ENCODE peak calls at places on chromosomes 3 and 15, in ten cellular contexts. Q is DMS153, M is PC-3, U is psoas muscle, O is GM13977, B is C1 segment of cervical spinal cord, H is HFFc6, Z is sciatic nerve, J is B cell, G is A549. N is an unnamed sample.

GRCh38 chr3:25846282-25846681 is 56.4 kb downstream of the OXSM start:
- DNase-seq in Q (no peak), M (no peak), U (no peak), O (no peak), B (no peak), H (no peak), Z (no peak), J (no peak), G (no peak), N (no peak)

GRCh38 chr3:38029400-38030125 is at the start of gene PLCD1:
- DNase-seq in Q (no peak), M (no peak), U (peak), O (no peak), B (peak), H (peak), Z (peak), J (peak), G (peak), N (no peak)

GRCh38 chr3:87503901-87504498 is 227.6 kb upstream of the POU1F1 start:
- DNase-seq in Q (peak), M (peak), U (no peak), O (peak), B (peak), H (peak), Z (no peak), J (peak), G (peak), N (peak)

GRCh38 chr15:60858511-60859085 is 370.5 kb downstream of the RORA start:
- DNase-seq in Q (no peak), M (no peak), U (no peak), O (no peak), B (no peak), H (no peak), Z (no peak), J (no peak), G (no peak), N (no peak)

GRCh38 chr3:52083556-52084087 is 27.3 kb upstream of the DUSP7 start:
- DNase-seq in Q (no peak), M (no peak), U (peak), O (no peak), B (no peak), H (no peak), Z (no peak), J (no peak), G (no peak), N (no peak)

GRCh38 chr3:34947849-34948248 is 691.5 kb upstream of the ARPP21 start:
- DNase-seq in Q (no peak), M (no peak), U (no peak), O (no peak), B (no peak), H (no peak), Z (no peak), J (no peak), G (no peak), N (no peak)

GRCh38 chr3:129911261-129911861 is 17.9 kb upstream of the TMCC1 start:
- DNase-seq in Q (no peak), M (no peak), U (no peak), O (no peak), B (no peak), H (no peak), Z (no peak), J (no peak), G (no peak), N (no peak)

GRCh38 chr15:65055201-65055870 is 10.1 kb downstream of the SLC51B start:
- DNase-seq in Q (no peak), M (peak), U (no peak), O (no peak), B (no peak), H (no peak), Z (no peak), J (no peak), G (no peak), N (no peak)

GRCh38 chr15:33700695-33701303 is 267.5 kb upstream of the CHRM5 start:
- DNase-seq in Q (peak), M (peak), U (peak), O (peak), B (peak), H (peak), Z (peak), J (peak), G (peak), N (peak)

GRCh38 chr3:72892870-72893269 is 5.0 kb downstream of the GXYLT2 start:
- DNase-seq in Q (no peak), M (no peak), U (no peak), O (no peak), B (no peak), H (no peak), Z (no peak), J (no peak), G (peak), N (no peak)

GRCh38 chr15:43519207-43519606 is 1.8 kb downstream of the MAP1A start:
- DNase-seq in Q (no peak), M (no peak), U (no peak), O (no peak), B (peak), H (no peak), Z (no peak), J (no peak), G (no peak), N (no peak)

GRCh38 chr15:77419050-77419835 is 661 bp downstream of the PEAK1 start:
- DNase-seq in Q (no peak), M (peak), U (peak), O (peak), B (peak), H (peak), Z (peak), J (no peak), G (peak), N (no peak)

GRCh38 chr3:102114264-102114979 is 265.1 kb downstream of the NFKBIZ start:
- DNase-seq in Q (no peak), M (no peak), U (no peak), O (no peak), B (no peak), H (no peak), Z (no peak), J (no peak), G (no peak), N (no peak)

GRCh38 chr3:197350446-197350845 is 52.0 kb upstream of the DLG1 start:
- DNase-seq in Q (no peak), M (no peak), U (no peak), O (no peak), B (no peak), H (no peak), Z (no peak), J (no peak), G (no peak), N (no peak)

GRCh38 chr3:192570757-192571156 is 156.6 kb downstream of the FGF12 start:
- DNase-seq in Q (peak), M (peak), U (no peak), O (no peak), B (no peak), H (no peak), Z (no peak), J (no peak), G (no peak), N (no peak)

GRCh38 chr15:94439158-94439557 is 207.8 kb downstream of the MCTP2 start:
- DNase-seq in Q (no peak), M (no peak), U (no peak), O (no peak), B (no peak), H (no peak), Z (no peak), J (no peak), G (no peak), N (no peak)

GRCh38 chr15:82312611-82313349 is 36.5 kb downstream of the GOLGA6L10 start:
- DNase-seq in Q (no peak), M (no peak), U (no peak), O (no peak), B (no peak), H (no peak), Z (peak), J (no peak), G (no peak), N (no peak)

GRCh38 chr15:84671211-84671610 is 13.2 kb upstream of the NMB start:
- DNase-seq in Q (no peak), M (no peak), U (no peak), O (no peak), B (no peak), H (peak), Z (no peak), J (no peak), G (no peak), N (no peak)

GRCh38 chr3:149004622-149005021 is 13.3 kb downstream of the GYG1 start:
- DNase-seq in Q (peak), M (peak), U (peak), O (no peak), B (no peak), H (peak), Z (no peak), J (no peak), G (no peak), N (no peak)

GRCh38 chr15:48149858-48150257 is 28.2 kb downstream of the MYEF2 start:
- DNase-seq in Q (no peak), M (peak), U (no peak), O (no peak), B (no peak), H (peak), Z (no peak), J (no peak), G (no peak), N (no peak)

GRCh38 chr3:141663993-141664392 is 74.1 kb upstream of the RNF7 start:
- DNase-seq in Q (no peak), M (no peak), U (no peak), O (no peak), B (no peak), H (peak), Z (no peak), J (no peak), G (no peak), N (no peak)

GRCh38 chr15:41971893-41972340 is 440 bp downstream of the EHD4 start:
- DNase-seq in Q (no peak), M (no peak), U (no peak), O (peak), B (no peak), H (no peak), Z (peak), J (no peak), G (no peak), N (no peak)